ENCODE peak calls at places on chromosomes 3 and 15, in four cellular contexts. W is astrocyte of the cerebellum, L is foreskin fibroblast, F is psoas muscle. G is an unnamed sample.
A peak's percentile ranks its signal among the peaks of the same experiment; 100 is the strongest.

GRCh38 chr3:33419948-33420347 is 20.3 kb downstream of the UBP1 start:
- DNase-seq in F (no peak), W (no peak), L (no peak), G (no peak)

GRCh38 chr15:80211976-80212375 is 40.0 kb downstream of the CTXND1 start:
- DNase-seq in F (no peak), W (no peak), L (no peak), G (no peak)

GRCh38 chr3:142105991-142106390 is 43.4 kb downstream of the TFDP2 start:
- DNase-seq in L (no peak), W (no peak), F (no peak), G (no peak)

GRCh38 chr15:28912422-28912821 is 26.6 kb downstream of the APBA2 start:
- DNase-seq in W (no peak), F (no peak), L (peak; percentile 27), G (no peak)

GRCh38 chr3:158794936-158795518 is 6.8 kb upstream of the MFSD1 start:
- DNase-seq in L (peak; percentile 67), F (no peak), W (no peak), G (no peak)

GRCh38 chr3:11563159-11563558 is 80.6 kb downstream of the VGLL4 start:
- DNase-seq in W (no peak), F (no peak), L (no peak), G (no peak)

GRCh38 chr3:111299070-111299672 is 227.6 kb downstream of the NECTIN3 start:
- DNase-seq in W (peak; percentile 20), F (no peak), L (peak; percentile 66), G (no peak)

GRCh38 chr3:116474356-116475200 is 29.3 kb upstream of the LSAMP start:
- DNase-seq in L (no peak), W (peak; percentile 9), F (no peak), G (no peak)

GRCh38 chr3:100988080-100988479 is 5.1 kb downstream of the ABI3BP start:
- DNase-seq in L (no peak), F (no peak), W (no peak), G (no peak)

GRCh38 chr3:123102826-123103225 is 36.0 kb downstream of the PDIA5 start:
- DNase-seq in W (no peak), L (no peak), F (no peak), G (no peak)

GRCh38 chr3:28114893-28115292 is 126.5 kb upstream of the CMC1 start:
- DNase-seq in W (no peak), L (no peak), F (no peak), G (no peak)

GRCh38 chr3:150409527-150410310 is 1.6 kb downstream of the TSC22D2 start:
- DNase-seq in W (no peak), L (peak; percentile 87), F (peak; percentile 79), G (no peak)

GRCh38 chr3:184381261-184382224 is 1.7 kb downstream of the CHRD start:
- DNase-seq in F (peak; percentile 55), L (no peak), W (no peak), G (no peak)

GRCh38 chr15:51907136-51907862 is 64.3 kb downstream of the LEO1 start:
- DNase-seq in F (no peak), W (no peak), L (peak; percentile 48), G (no peak)
- TF ChIP-seq CTCF in F (no peak), W (peak; percentile 8), L (no peak), G (peak; percentile 37)

GRCh38 chr3:126478581-126479310 is 3.1 kb upstream of the ZXDC start:
- DNase-seq in W (no peak), L (no peak), F (no peak), G (no peak)
- H3K4me3 ChIP-seq in W (no peak overlapping the region), L (no peak overlapping the region), F (no peak overlapping the region), G (no peak overlapping the region)

GRCh38 chr15:67164811-67165652 is 89.4 kb downstream of the AAGAB start:
- DNase-seq in W (peak; percentile 70), F (no peak), L (no peak), G (no peak)
- TF ChIP-seq CTCF in W (peak; percentile 11), F (no peak), L (no peak), G (no peak)

DNA sequence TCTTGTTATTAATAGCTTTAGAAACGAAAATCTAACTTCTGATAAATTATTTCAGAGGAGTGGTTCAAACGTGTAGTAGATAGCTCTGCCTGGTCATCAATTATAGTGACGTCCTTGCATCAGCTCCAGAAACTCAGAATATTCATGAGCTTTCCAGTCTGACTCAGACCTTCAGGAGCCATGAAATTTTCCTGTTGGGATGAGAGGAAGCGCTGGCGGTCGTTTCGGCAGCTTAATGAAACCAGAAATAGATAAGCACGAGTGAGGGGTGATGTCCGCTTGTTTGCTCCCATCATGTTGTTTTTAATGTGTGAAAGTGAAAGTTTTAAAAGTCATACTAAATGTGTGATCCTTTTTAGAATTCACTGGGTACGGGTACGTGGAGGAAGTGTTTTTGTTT is 141.1 kb downstream of the PGPEP1L start:
- DNase-seq in W (no peak), F (no peak), L (peak; percentile 77), G (no peak)
- H3K4me3 ChIP-seq in W (peak overlapping the region; percentile 45), F (peak overlapping the region; percentile 64), L (peak overlapping the region; percentile 45), G (peak overlapping the region; percentile 59)

DNA sequence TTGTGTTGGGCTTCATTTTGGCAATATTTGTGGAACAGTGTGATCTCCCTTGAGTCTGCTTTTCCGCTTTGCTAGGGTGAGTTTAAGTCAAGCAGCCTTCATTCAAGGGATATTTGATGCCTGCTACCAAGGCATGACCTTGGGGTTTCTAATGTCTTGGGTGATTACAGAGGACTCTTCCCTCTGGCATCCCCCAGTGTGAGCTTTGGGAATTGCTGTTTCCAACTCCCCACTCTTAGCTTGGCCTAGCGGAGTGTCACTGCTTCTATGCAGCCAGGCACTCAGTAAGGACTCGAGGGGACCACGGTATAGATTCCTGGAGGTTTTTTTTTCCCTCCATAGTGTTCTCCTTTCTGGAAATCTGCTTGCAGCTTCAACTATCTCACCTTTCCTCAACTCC is 21.1 kb downstream of the GCNT3 start:
- DNase-seq in L (peak; percentile 45), W (no peak), F (no peak), G (no peak)
- TF ChIP-seq CTCF in L (peak; percentile 45), W (peak; percentile 59), F (no peak), G (peak; percentile 56)

GRCh38 chr3:187735383-187735782 is 9.9 kb downstream of the BCL6 start:
- DNase-seq in F (no peak), L (no peak), W (no peak), G (no peak)
- H3K4me3 ChIP-seq in F (peak overlapping the region; percentile 93), L (no peak overlapping the region), W (no peak overlapping the region), G (no peak overlapping the region)